ENCODE peak calls at places on chromosomes 6 and 20, in five cellular contexts. One of them, this sample, is unnamed. For H3K27me3, the result is how much of the 10 kb centered on the place peaks cover.

GRCh38 chr6:17281497-17282481 is 628 bp downstream of the RBM24 start:
- DNase-seq in CD8-positive, alpha-beta memory T cell: no peak
- DNase-seq in ovary: peak
- DNase-seq in endodermal cell: peak
- DNase-seq in left lung: no peak
- DNase-seq in this sample: no peak

GRCh38 chr6:36719126-36719525 is 21.5 kb downstream of the RAB44 start:
- DNase-seq in CD8-positive, alpha-beta memory T cell: no peak
- DNase-seq in ovary: no peak
- DNase-seq in endodermal cell: no peak
- DNase-seq in left lung: no peak
- DNase-seq in this sample: peak

GRCh38 chr20:5621305-5621704 is 128.9 kb upstream of the SHLD1 start:
- DNase-seq in CD8-positive, alpha-beta memory T cell: no peak
- DNase-seq in ovary: no peak
- DNase-seq in endodermal cell: no peak
- DNase-seq in left lung: no peak
- DNase-seq in this sample: peak

GRCh38 chr6:141169419-141169818 is 963.3 kb upstream of the GJE1 start:
- DNase-seq in CD8-positive, alpha-beta memory T cell: no peak
- DNase-seq in ovary: no peak
- DNase-seq in endodermal cell: no peak
- DNase-seq in left lung: no peak
- DNase-seq in this sample: no peak

GRCh38 chr20:3209946-3210317 is 634 bp downstream of the ITPA start:
- DNase-seq in CD8-positive, alpha-beta memory T cell: no peak
- DNase-seq in ovary: no peak
- DNase-seq in endodermal cell: no peak
- DNase-seq in left lung: no peak
- DNase-seq in this sample: no peak

GRCh38 chr6:33080127-33081089 is 4.6 kb downstream of the HLA-DPB1 start:
- DNase-seq in CD8-positive, alpha-beta memory T cell: no peak
- DNase-seq in ovary: peak
- DNase-seq in endodermal cell: peak
- DNase-seq in left lung: peak
- DNase-seq in this sample: no peak

GRCh38 chr6:45376310-45377040 is 1.3 kb downstream of the SUPT3H start:
- DNase-seq in CD8-positive, alpha-beta memory T cell: no peak
- DNase-seq in ovary: no peak
- DNase-seq in endodermal cell: no peak
- DNase-seq in left lung: no peak
- DNase-seq in this sample: no peak

GRCh38 chr6:165852676-165853075 is 189.6 kb upstream of the PDE10A start:
- DNase-seq in CD8-positive, alpha-beta memory T cell: no peak
- DNase-seq in ovary: no peak
- DNase-seq in endodermal cell: no peak
- DNase-seq in left lung: no peak
- DNase-seq in this sample: no peak

GRCh38 chr20:57651977-57652864 is 32.0 kb upstream of the ZBP1 start:
- DNase-seq in CD8-positive, alpha-beta memory T cell: no peak
- DNase-seq in ovary: no peak
- DNase-seq in endodermal cell: no peak
- DNase-seq in left lung: peak
- DNase-seq in this sample: peak

GRCh38 chr6:77633993-77634392 is 18.8 kb upstream of the MEI4 start:
- DNase-seq in CD8-positive, alpha-beta memory T cell: no peak
- DNase-seq in ovary: no peak
- DNase-seq in endodermal cell: no peak
- DNase-seq in left lung: no peak
- DNase-seq in this sample: no peak

GRCh38 chr6:104711371-104711770 is 148.3 kb downstream of the HACE1 start:
- DNase-seq in CD8-positive, alpha-beta memory T cell: no peak
- DNase-seq in ovary: no peak
- DNase-seq in endodermal cell: no peak
- DNase-seq in left lung: no peak
- DNase-seq in this sample: no peak

GRCh38 chr6:9499709-9500108 is 915.2 kb downstream of the TFAP2A start:
- DNase-seq in CD8-positive, alpha-beta memory T cell: no peak
- DNase-seq in ovary: no peak
- DNase-seq in endodermal cell: no peak
- DNase-seq in left lung: no peak
- DNase-seq in this sample: no peak

GRCh38 chr6:123519191-123519510 is 117.6 kb downstream of the TRDN start:
- DNase-seq in CD8-positive, alpha-beta memory T cell: no peak
- DNase-seq in ovary: peak
- DNase-seq in endodermal cell: no peak
- DNase-seq in left lung: no peak
- DNase-seq in this sample: peak

GRCh38 chr6:6746334-6746969 is 157.9 kb downstream of the LY86 start:
- DNase-seq in CD8-positive, alpha-beta memory T cell: no peak
- DNase-seq in ovary: no peak
- DNase-seq in endodermal cell: no peak
- DNase-seq in left lung: no peak
- DNase-seq in this sample: no peak

GRCh38 chr20:41905186-41905585 is 287.0 kb upstream of the CHD6 start:
- DNase-seq in CD8-positive, alpha-beta memory T cell: no peak
- DNase-seq in ovary: no peak
- DNase-seq in endodermal cell: no peak
- DNase-seq in left lung: no peak
- DNase-seq in this sample: no peak

GRCh38 chr6:51934098-51934497 is 153.3 kb downstream of the PKHD1 start:
- DNase-seq in CD8-positive, alpha-beta memory T cell: no peak
- DNase-seq in ovary: no peak
- DNase-seq in endodermal cell: peak
- DNase-seq in left lung: peak
- DNase-seq in this sample: no peak

GRCh38 chr6:10999994-11000393 is 44.1 kb downstream of the ELOVL2 start:
- DNase-seq in CD8-positive, alpha-beta memory T cell: no peak
- DNase-seq in ovary: no peak
- DNase-seq in endodermal cell: no peak
- DNase-seq in left lung: no peak
- DNase-seq in this sample: no peak

GRCh38 chr20:16475225-16475624 is 98.0 kb downstream of the KIF16B start:
- DNase-seq in CD8-positive, alpha-beta memory T cell: no peak
- DNase-seq in ovary: no peak
- DNase-seq in endodermal cell: no peak
- DNase-seq in left lung: no peak
- DNase-seq in this sample: no peak

GRCh38 chr6:78867020-78867369 is 356 bp upstream of the IRAK1BP1 start:
- DNase-seq in CD8-positive, alpha-beta memory T cell: no peak
- DNase-seq in ovary: no peak
- DNase-seq in endodermal cell: no peak
- DNase-seq in left lung: no peak
- DNase-seq in this sample: peak

GRCh38 chr6:152401978-152402377 is 235.2 kb downstream of the SYNE1 start:
- DNase-seq in CD8-positive, alpha-beta memory T cell: no peak
- DNase-seq in ovary: no peak
- DNase-seq in endodermal cell: no peak
- DNase-seq in left lung: no peak
- DNase-seq in this sample: no peak

GRCh38 chr6:128336436-128337095 is 183.8 kb downstream of the PTPRK start:
- DNase-seq in CD8-positive, alpha-beta memory T cell: no peak
- DNase-seq in ovary: no peak
- DNase-seq in endodermal cell: no peak
- DNase-seq in left lung: no peak
- DNase-seq in this sample: no peak

GRCh38 chr6:104326173-104327001 is 533.3 kb downstream of the HACE1 start:
- DNase-seq in CD8-positive, alpha-beta memory T cell: no peak
- DNase-seq in ovary: no peak
- DNase-seq in endodermal cell: peak
- DNase-seq in left lung: no peak
- DNase-seq in this sample: no peak

GRCh38 chr6:158476389-158476788 is 83.5 kb upstream of the TMEM181 start:
- DNase-seq in CD8-positive, alpha-beta memory T cell: no peak
- DNase-seq in ovary: no peak
- DNase-seq in endodermal cell: no peak
- DNase-seq in left lung: no peak
- DNase-seq in this sample: no peak

GRCh38 chr6:157438611-157439109 is 57.7 kb downstream of the ZDHHC14 start:
- DNase-seq in CD8-positive, alpha-beta memory T cell: no peak
- DNase-seq in ovary: no peak
- DNase-seq in endodermal cell: no peak
- DNase-seq in left lung: no peak
- DNase-seq in this sample: no peak

GRCh38 chr6:157434349-157435016 is 53.5 kb downstream of the ZDHHC14 start:
- DNase-seq in CD8-positive, alpha-beta memory T cell: no peak
- DNase-seq in ovary: peak
- DNase-seq in endodermal cell: no peak
- DNase-seq in left lung: no peak
- DNase-seq in this sample: peak

GRCh38 chr6:157436944-157437336 is 56.0 kb downstream of the ZDHHC14 start:
- DNase-seq in CD8-positive, alpha-beta memory T cell: no peak
- DNase-seq in ovary: no peak
- DNase-seq in endodermal cell: no peak
- DNase-seq in left lung: no peak
- DNase-seq in this sample: no peak

GRCh38 chr6:157433678-157434081 is 52.7 kb downstream of the ZDHHC14 start:
- DNase-seq in CD8-positive, alpha-beta memory T cell: no peak
- DNase-seq in ovary: no peak
- DNase-seq in endodermal cell: no peak
- DNase-seq in left lung: no peak
- DNase-seq in this sample: no peak

GRCh38 chr6:157436200-157436943 is 55.4 kb downstream of the ZDHHC14 start:
- DNase-seq in CD8-positive, alpha-beta memory T cell: no peak
- DNase-seq in ovary: no peak
- DNase-seq in endodermal cell: no peak
- DNase-seq in left lung: no peak
- DNase-seq in this sample: no peak
- H3K27me3 ChIP-seq in CD8-positive, alpha-beta memory T cell: under half
- H3K27me3 ChIP-seq in ovary: under half
- H3K27me3 ChIP-seq in endodermal cell: under half
- H3K27me3 ChIP-seq in left lung: under half
- H3K27me3 ChIP-seq in this sample: under half

DNA sequence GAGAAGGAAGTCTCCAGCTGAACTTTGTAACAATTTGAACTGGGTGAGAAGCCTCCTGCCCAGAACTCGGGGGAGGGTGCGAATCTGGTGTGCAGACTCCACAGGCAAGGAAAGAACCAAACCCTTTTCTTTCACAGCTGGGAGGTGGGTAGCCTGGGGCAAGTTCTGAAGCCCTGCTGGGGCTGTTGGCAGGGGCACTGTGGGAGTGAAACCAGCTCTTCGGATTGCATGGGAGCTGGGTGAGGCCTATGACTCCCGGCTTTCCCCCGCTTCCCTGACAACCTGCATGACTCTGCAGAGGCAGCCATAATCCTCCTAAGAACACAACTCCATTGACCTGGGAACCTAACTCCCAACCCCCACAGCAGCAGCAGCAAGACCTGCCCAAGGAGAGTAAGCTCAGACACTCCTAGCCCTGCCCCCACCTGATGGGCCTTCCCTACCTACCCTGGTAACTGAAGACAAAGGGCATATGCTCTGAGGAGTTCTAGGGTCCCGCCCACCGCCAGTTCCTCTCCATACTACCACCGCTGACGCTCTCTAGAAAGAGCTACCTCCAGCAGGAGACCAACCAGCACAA is 37.5 kb downstream of the SOD2 start:
- DNase-seq in CD8-positive, alpha-beta memory T cell: no peak
- DNase-seq in ovary: no peak
- DNase-seq in endodermal cell: peak
- DNase-seq in left lung: no peak
- DNase-seq in this sample: no peak
- H3K27ac ChIP-seq in CD8-positive, alpha-beta memory T cell: no peak
- H3K27ac ChIP-seq in ovary: no peak
- H3K27ac ChIP-seq in endodermal cell: no peak
- H3K27ac ChIP-seq in left lung: no peak
- H3K27ac ChIP-seq in this sample: no peak

GRCh38 chr6:28563420-28564095 is 37.9 kb downstream of the GPX5 start:
- DNase-seq in CD8-positive, alpha-beta memory T cell: no peak
- DNase-seq in ovary: no peak
- DNase-seq in endodermal cell: no peak
- DNase-seq in left lung: no peak
- DNase-seq in this sample: no peak
- H3K27me3 ChIP-seq in CD8-positive, alpha-beta memory T cell: under half
- H3K27me3 ChIP-seq in ovary: under half
- H3K27me3 ChIP-seq in endodermal cell: under half
- H3K27me3 ChIP-seq in left lung: under half
- H3K27me3 ChIP-seq in this sample: under half

GRCh38 chr6:15401120-15401519 is 155.3 kb downstream of the JARID2 start:
- DNase-seq in CD8-positive, alpha-beta memory T cell: no peak
- DNase-seq in ovary: no peak
- DNase-seq in endodermal cell: peak
- DNase-seq in left lung: no peak
- DNase-seq in this sample: no peak
- H3K27ac ChIP-seq in CD8-positive, alpha-beta memory T cell: no peak
- H3K27ac ChIP-seq in ovary: no peak
- H3K27ac ChIP-seq in endodermal cell: peak
- H3K27ac ChIP-seq in left lung: no peak
- H3K27ac ChIP-seq in this sample: peak

GRCh38 chr20:47459344-47460073 is 42.2 kb upstream of the NCOA3 start:
- DNase-seq in CD8-positive, alpha-beta memory T cell: no peak
- DNase-seq in ovary: no peak
- DNase-seq in endodermal cell: no peak
- DNase-seq in left lung: no peak
- DNase-seq in this sample: no peak
- H3K27me3 ChIP-seq in CD8-positive, alpha-beta memory T cell: under half
- H3K27me3 ChIP-seq in ovary: under half
- H3K27me3 ChIP-seq in endodermal cell: under half
- H3K27me3 ChIP-seq in left lung: under half
- H3K27me3 ChIP-seq in this sample: under half

GRCh38 chr20:31720486-31721407 is 1.9 kb downstream of the BCL2L1 start:
- DNase-seq in CD8-positive, alpha-beta memory T cell: peak
- DNase-seq in ovary: no peak
- DNase-seq in endodermal cell: peak
- DNase-seq in left lung: no peak
- DNase-seq in this sample: no peak
- H3K27ac ChIP-seq in CD8-positive, alpha-beta memory T cell: peak
- H3K27ac ChIP-seq in ovary: no peak
- H3K27ac ChIP-seq in endodermal cell: no peak
- H3K27ac ChIP-seq in left lung: peak
- H3K27ac ChIP-seq in this sample: peak

GRCh38 chr6:42313941-42314570 is 96.4 kb upstream of the MRPS10 start:
- DNase-seq in CD8-positive, alpha-beta memory T cell: no peak
- DNase-seq in ovary: peak
- DNase-seq in endodermal cell: no peak
- DNase-seq in left lung: no peak
- DNase-seq in this sample: no peak
- H3K27me3 ChIP-seq in CD8-positive, alpha-beta memory T cell: under half
- H3K27me3 ChIP-seq in ovary: under half
- H3K27me3 ChIP-seq in endodermal cell: under half
- H3K27me3 ChIP-seq in left lung: under half
- H3K27me3 ChIP-seq in this sample: under half

DNA sequence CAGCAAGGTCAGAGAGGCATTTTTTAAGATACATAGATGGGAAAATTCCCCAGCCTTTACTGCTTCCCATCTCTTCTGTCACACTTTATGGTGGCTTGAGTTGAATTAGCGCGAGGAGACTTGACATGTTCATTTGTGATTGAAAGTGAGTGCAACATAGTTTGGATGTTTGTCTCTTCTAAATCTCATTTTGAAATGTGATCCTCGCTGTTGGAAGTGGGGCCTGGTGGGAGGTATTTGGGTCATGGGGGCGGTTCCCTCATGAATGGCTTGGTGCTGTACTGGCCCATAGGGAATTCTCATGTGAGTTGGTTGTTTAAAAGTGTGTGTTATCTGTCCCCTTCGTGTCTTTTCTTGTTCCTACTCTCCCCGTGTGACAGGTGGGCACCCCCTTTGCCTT is 237.2 kb downstream of the CDKAL1 start:
- DNase-seq in CD8-positive, alpha-beta memory T cell: no peak
- DNase-seq in ovary: no peak
- DNase-seq in endodermal cell: peak
- DNase-seq in left lung: no peak
- DNase-seq in this sample: no peak
- H3K27ac ChIP-seq in CD8-positive, alpha-beta memory T cell: no peak
- H3K27ac ChIP-seq in ovary: no peak
- H3K27ac ChIP-seq in endodermal cell: no peak
- H3K27ac ChIP-seq in left lung: no peak
- H3K27ac ChIP-seq in this sample: no peak